ENCODE peak calls at places on chromosomes 3 and 15, in ten cellular contexts. T is hepatocyte, U is AG04450, C is body of pancreas, S is fibroblast of villous mesenchyme, O is K562, N is transverse colon, B is WERI-Rb-1, F is fibroblast of mammary gland, Y is cardiac fibroblast. E is an unnamed sample.

GRCh38 chr15:43913941-43914340 is 87.1 kb downstream of the WDR76 start:
- DNase-seq in T (no peak), U (no peak), C (no peak), S (no peak), O (no peak), N (no peak), B (no peak), F (peak), Y (peak), E (no peak)

GRCh38 chr3:130933801-130934345 is 40.0 kb downstream of the ATP2C1 start:
- DNase-seq in T (no peak), U (no peak), C (no peak), S (no peak), O (no peak), N (no peak), B (no peak), F (no peak), Y (no peak), E (peak)

GRCh38 chr3:31645233-31645632 is 112.5 kb downstream of the STT3B start:
- DNase-seq in T (no peak), U (no peak), C (no peak), S (no peak), O (no peak), N (no peak), B (no peak), F (no peak), Y (peak), E (no peak)

GRCh38 chr3:4355401-4356224 is 52.4 kb downstream of the SETMAR start:
- DNase-seq in T (peak), U (no peak), C (peak), S (no peak), O (no peak), N (no peak), B (no peak), F (no peak), Y (no peak), E (no peak)

GRCh38 chr3:14461748-14462324 is 59.4 kb downstream of the SLC6A6 start:
- DNase-seq in T (peak), U (peak), C (peak), S (peak), O (peak), N (peak), B (peak), F (peak), Y (peak), E (peak)

GRCh38 chr3:48306860-48307530 is 26.5 kb downstream of the SPINK8 start:
- DNase-seq in T (no peak), U (no peak), C (no peak), S (no peak), O (no peak), N (no peak), B (no peak), F (no peak), Y (no peak), E (no peak)

GRCh38 chr3:175146258-175146657 is 287.1 kb downstream of the NAALADL2 start:
- DNase-seq in T (peak), U (peak), C (no peak), S (peak), O (no peak), N (no peak), B (no peak), F (peak), Y (peak), E (peak)

GRCh38 chr3:5079761-5080160 is 42.3 kb upstream of the ARL8B start:
- DNase-seq in T (no peak), U (no peak), C (no peak), S (no peak), O (no peak), N (no peak), B (no peak), F (no peak), Y (no peak), E (no peak)

GRCh38 chr15:34182942-34183341 is 27.0 kb downstream of the KATNBL1 start:
- DNase-seq in T (no peak), U (no peak), C (peak), S (no peak), O (no peak), N (no peak), B (no peak), F (no peak), Y (no peak), E (peak)

GRCh38 chr3:44950273-44950672 is 25.7 kb downstream of the ZDHHC3 start:
- DNase-seq in T (no peak), U (no peak), C (no peak), S (no peak), O (no peak), N (no peak), B (no peak), F (no peak), Y (no peak), E (no peak)

GRCh38 chr3:47250309-47251060 is 32.1 kb downstream of the KIF9 start:
- DNase-seq in T (peak), U (no peak), C (peak), S (peak), O (peak), N (peak), B (peak), F (peak), Y (peak), E (peak)

GRCh38 chr3:154294016-154294415 is 30.3 kb downstream of the DHX36 start:
- DNase-seq in T (no peak), U (no peak), C (no peak), S (no peak), O (no peak), N (no peak), B (no peak), F (no peak), Y (no peak), E (no peak)

GRCh38 chr3:17770682-17771081 is 28.3 kb upstream of the TBC1D5 start:
- DNase-seq in T (no peak), U (no peak), C (no peak), S (no peak), O (no peak), N (no peak), B (no peak), F (no peak), Y (no peak), E (no peak)

GRCh38 chr3:126129408-126129891 is 45.5 kb upstream of the SLC41A3 start:
- DNase-seq in T (no peak), U (no peak), C (peak), S (no peak), O (no peak), N (peak), B (peak), F (peak), Y (peak), E (peak)

GRCh38 chr3:37701729-37702128 is 160.0 kb upstream of the CTDSPL start:
- DNase-seq in T (no peak), U (no peak), C (no peak), S (no peak), O (no peak), N (no peak), B (peak), F (no peak), Y (no peak), E (no peak)

GRCh38 chr3:16319307-16319706 is 54.3 kb downstream of the OXNAD1 start:
- DNase-seq in T (no peak), U (no peak), C (peak), S (no peak), O (peak), N (no peak), B (peak), F (peak), Y (peak), E (peak)

GRCh38 chr3:185831195-185831594 is 6.4 kb upstream of the IGF2BP2 start:
- DNase-seq in T (no peak), U (no peak), C (no peak), S (no peak), O (no peak), N (no peak), B (no peak), F (no peak), Y (no peak), E (no peak)

GRCh38 chr3:114319453-114319852 is 25.6 kb downstream of the TIGIT start:
- DNase-seq in T (peak), U (peak), C (no peak), S (peak), O (no peak), N (no peak), B (no peak), F (peak), Y (peak), E (peak)

GRCh38 chr15:48520376-48521155 is 124.9 kb downstream of the FBN1 start:
- DNase-seq in T (no peak), U (no peak), C (no peak), S (no peak), O (peak), N (no peak), B (peak), F (no peak), Y (no peak), E (no peak)

GRCh38 chr3:84978833-84979232 is 20.0 kb downstream of the CADM2 start:
- DNase-seq in T (no peak), U (no peak), C (no peak), S (no peak), O (no peak), N (no peak), B (no peak), F (no peak), Y (no peak), E (no peak)

GRCh38 chr3:19147905-19148767 is at the start of gene KCNH8:
- DNase-seq in T (peak), U (no peak), C (peak), S (no peak), O (peak), N (peak), B (peak), F (no peak), Y (no peak), E (no peak)

GRCh38 chr15:65638681-65639089 is 16.9 kb downstream of the SLC24A1 start:
- DNase-seq in T (peak), U (peak), C (peak), S (peak), O (peak), N (no peak), B (peak), F (peak), Y (peak), E (peak)

GRCh38 chr3:42815826-42816225 is 6.6 kb downstream of the ACKR2 start:
- DNase-seq in T (no peak), U (no peak), C (no peak), S (no peak), O (no peak), N (no peak), B (no peak), F (no peak), Y (no peak), E (no peak)

GRCh38 chr3:125389282-125389681 is 14.2 kb upstream of the ZNF148 start:
- DNase-seq in T (no peak), U (no peak), C (no peak), S (no peak), O (no peak), N (no peak), B (no peak), F (no peak), Y (no peak), E (no peak)

GRCh38 chr15:75029378-75030022 is 6.1 kb downstream of the PPCDC start:
- DNase-seq in T (peak), U (peak), C (peak), S (peak), O (peak), N (peak), B (peak), F (peak), Y (peak), E (peak)

GRCh38 chr3:39378092-39378491 is 5.1 kb upstream of the SLC25A38 start:
- DNase-seq in T (peak), U (no peak), C (peak), S (peak), O (peak), N (peak), B (peak), F (peak), Y (peak), E (peak)

GRCh38 chr15:99248000-99248727 is 1.2 kb downstream of the TTC23 start:
- DNase-seq in T (no peak), U (no peak), C (no peak), S (no peak), O (no peak), N (no peak), B (no peak), F (no peak), Y (no peak), E (no peak)

GRCh38 chr3:173191611-173192010 is 50.6 kb upstream of the SPATA16 start:
- DNase-seq in T (no peak), U (no peak), C (no peak), S (no peak), O (no peak), N (no peak), B (no peak), F (peak), Y (peak), E (no peak)

GRCh38 chr15:81108427-81108826 is 25.6 kb upstream of the CFAP161 start:
- DNase-seq in T (no peak), U (no peak), C (peak), S (no peak), O (no peak), N (no peak), B (peak), F (no peak), Y (peak), E (no peak)

GRCh38 chr3:170117134-170117533 is 64.4 kb downstream of the PHC3 start:
- DNase-seq in T (peak), U (no peak), C (no peak), S (no peak), O (no peak), N (no peak), B (no peak), F (peak), Y (peak), E (peak)
- TF ChIP-seq CTCF in T (no peak), U (peak), C (no peak), S (peak), O (no peak), N (peak), B (no peak), F (peak), Y (peak), E (peak)

DNA sequence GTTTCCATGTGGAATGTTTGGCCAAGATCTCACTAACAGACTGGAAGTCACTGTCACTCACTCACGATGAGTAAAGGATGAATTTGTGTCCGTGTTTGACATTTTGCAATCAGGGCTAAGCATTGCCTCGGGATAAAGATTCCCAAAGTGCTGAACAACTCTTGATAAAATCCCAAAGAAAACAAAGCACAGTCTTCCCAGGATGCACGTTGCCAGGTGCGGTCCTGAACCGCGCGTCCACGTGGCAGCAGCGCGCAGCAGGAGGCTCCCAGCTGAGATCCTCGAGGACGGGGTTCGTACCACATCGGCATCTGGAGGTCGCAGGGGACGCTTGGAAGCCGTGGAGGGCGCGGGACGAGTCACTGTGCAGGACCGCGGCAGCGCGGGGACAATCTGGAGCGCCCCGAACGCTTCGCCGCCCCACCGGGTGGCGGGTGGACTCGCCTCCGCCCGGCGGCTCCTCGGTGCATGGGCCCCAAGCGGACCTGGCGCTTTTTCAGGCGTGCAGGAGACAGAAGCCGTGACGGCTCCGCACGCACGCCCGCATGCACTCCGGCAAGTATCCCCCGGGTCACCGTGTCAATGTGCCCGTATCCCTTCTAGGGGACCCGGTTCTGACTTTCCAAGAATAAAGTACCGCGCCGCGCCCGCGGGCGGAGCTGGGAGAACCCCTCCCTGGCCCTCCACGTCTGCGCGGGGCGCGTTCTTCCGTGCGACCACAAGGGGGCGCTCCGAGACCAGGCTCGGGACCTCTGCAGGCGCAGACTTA is 17.7 kb downstream of the CPN2 start:
- DNase-seq in T (peak), U (no peak), C (peak), S (peak), O (peak), N (peak), B (peak), F (peak), Y (peak), E (peak)
- H3K4me3 ChIP-seq in T (peak), U (peak), C (no peak), S (peak), O (peak), N (peak), B (peak), F (peak), Y (peak), E (peak)

GRCh38 chr3:9111349-9112265 is 137.8 kb downstream of the SRGAP3 start:
- DNase-seq in T (no peak), U (no peak), C (no peak), S (no peak), O (peak), N (no peak), B (no peak), F (peak), Y (no peak), E (no peak)
- TF ChIP-seq CTCF in T (no peak), U (no peak), C (no peak), S (no peak), O (peak), N (no peak), B (peak), F (peak), Y (no peak), E (no peak)

DNA sequence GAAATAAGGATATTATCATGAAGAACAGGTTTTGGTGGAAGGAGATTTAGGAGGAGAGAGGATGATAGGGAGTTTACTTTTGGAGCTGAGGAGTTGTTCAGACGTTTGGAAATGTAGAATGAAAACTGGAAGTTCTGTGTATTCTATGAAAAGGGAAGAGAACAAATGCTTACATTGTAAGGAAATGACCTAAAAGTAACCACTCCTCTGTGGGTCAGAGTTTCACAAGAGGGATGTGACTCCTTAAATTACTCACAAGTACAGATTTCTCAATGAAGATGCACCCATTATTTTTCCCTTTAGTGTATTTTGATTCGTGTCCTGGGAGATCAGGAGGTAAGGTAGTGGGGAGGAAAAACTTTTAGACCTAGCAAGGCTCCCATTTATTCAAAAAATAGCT is 4.0 kb downstream of the RNF13 start:
- DNase-seq in T (no peak), U (no peak), C (no peak), S (peak), O (no peak), N (no peak), B (no peak), F (peak), Y (peak), E (peak)
- H3K4me3 ChIP-seq in T (no peak), U (no peak), C (no peak), S (no peak), O (no peak), N (no peak), B (no peak), F (no peak), Y (no peak), E (no peak)

DNA sequence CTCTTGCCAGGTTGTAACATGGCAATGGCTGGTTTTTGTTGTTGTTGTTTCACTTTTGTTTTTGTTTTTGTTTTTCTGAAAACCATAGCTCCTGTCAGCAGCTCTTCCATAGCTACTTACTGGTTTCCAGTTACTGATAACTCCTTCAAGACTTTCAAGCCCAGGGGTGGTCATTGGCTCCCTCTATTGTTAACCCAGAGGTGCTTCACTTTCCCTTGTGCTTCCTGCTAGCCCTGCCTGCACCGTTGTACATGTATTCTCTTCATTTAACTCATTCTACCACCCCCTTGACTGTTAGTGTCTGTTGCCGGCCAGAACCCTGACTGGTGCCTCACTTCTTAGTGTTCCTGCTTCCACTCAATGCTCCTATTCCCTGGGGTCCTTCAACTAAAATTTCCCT is 4.2 kb upstream of the TRAT1 start:
- DNase-seq in T (peak), U (no peak), C (peak), S (no peak), O (peak), N (peak), B (peak), F (peak), Y (peak), E (peak)
- TF ChIP-seq CTCF in T (peak), U (peak), C (peak), S (no peak), O (peak), N (peak), B (peak), F (peak), Y (no peak), E (peak)

GRCh38 chr3:72345980-72346379 is 502.3 kb downstream of the SHQ1 start:
- DNase-seq in T (no peak), U (no peak), C (no peak), S (no peak), O (no peak), N (no peak), B (no peak), F (no peak), Y (no peak), E (no peak)

GRCh38 chr3:72346526-72346926 is 501.7 kb downstream of the SHQ1 start:
- DNase-seq in T (peak), U (peak), C (no peak), S (peak), O (no peak), N (no peak), B (no peak), F (peak), Y (peak), E (peak)

GRCh38 chr3:72348357-72348756 is 499.9 kb downstream of the SHQ1 start:
- DNase-seq in T (no peak), U (no peak), C (no peak), S (no peak), O (no peak), N (no peak), B (no peak), F (no peak), Y (no peak), E (no peak)

GRCh38 chr3:72345237-72345878 is 502.9 kb downstream of the SHQ1 start:
- DNase-seq in T (no peak), U (no peak), C (no peak), S (peak), O (no peak), N (no peak), B (no peak), F (peak), Y (peak), E (no peak)

GRCh38 chr3:72347819-72348319 is 500.4 kb downstream of the SHQ1 start:
- DNase-seq in T (peak), U (peak), C (peak), S (peak), O (no peak), N (peak), B (no peak), F (no peak), Y (peak), E (peak)
- H3K4me3 ChIP-seq in T (no peak), U (no peak), C (no peak), S (no peak), O (no peak), N (no peak), B (no peak), F (no peak), Y (no peak), E (no peak)

GRCh38 chr15:72117698-72118399 is at the start of gene MYO9A:
- DNase-seq in T (peak), U (peak), C (peak), S (peak), O (peak), N (peak), B (peak), F (peak), Y (peak), E (peak)
- TF ChIP-seq CTCF in T (no peak), U (no peak), C (no peak), S (no peak), O (no peak), N (peak), B (no peak), F (no peak), Y (no peak), E (no peak)

DNA sequence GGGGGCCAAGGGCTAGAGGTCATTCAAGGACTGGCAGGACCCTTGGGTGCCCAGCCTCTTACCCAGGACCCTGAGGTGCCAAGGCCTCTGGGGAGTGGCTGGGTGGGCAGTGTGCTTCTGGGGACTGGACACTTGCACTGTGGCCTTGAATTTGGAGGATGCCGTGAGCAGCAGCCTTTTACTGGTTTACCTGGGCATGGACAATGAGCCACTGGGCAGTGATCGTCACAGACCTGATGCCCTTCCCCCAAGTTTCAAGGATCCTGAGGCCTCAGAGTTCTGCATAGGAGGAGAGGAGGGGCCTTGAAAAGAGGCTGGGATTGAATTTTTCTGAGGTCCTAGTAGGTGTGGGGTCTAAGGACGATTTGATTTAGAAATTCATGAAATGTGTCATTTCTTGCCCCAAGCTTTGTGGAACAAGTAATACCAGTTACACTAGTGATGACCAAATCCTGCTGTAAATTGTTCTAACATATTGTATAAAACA is 146.1 kb upstream of the TPM1 start:
- DNase-seq in T (no peak), U (no peak), C (no peak), S (no peak), O (no peak), N (no peak), B (no peak), F (no peak), Y (peak), E (peak)
- H3K4me3 ChIP-seq in T (no peak), U (peak), C (no peak), S (no peak), O (no peak), N (no peak), B (no peak), F (no peak), Y (no peak), E (no peak)